ENCODE peak calls at places on chromosomes 13 and 19, in seven cellular contexts. W is H1, J is GM12878, N is K562, K is HCT116, F is HepG2, L is SK-N-SH. E is an unnamed sample.

GRCh38 chr13:99033814-99034213 is 56.0 kb upstream of the DOCK9 start:
- DNase-seq in W (no peak), J (no peak), N (no peak), K (no peak), F (peak), L (peak), E (peak)

GRCh38 chr19:13260883-13261653 is 110.9 kb downstream of the IER2 start:
- DNase-seq in W (no peak), J (peak), N (peak), K (peak), F (no peak), L (no peak), E (no peak)

GRCh38 chr13:99886706-99887105 is 84.9 kb downstream of the ZIC5 start:
- DNase-seq in W (peak), J (no peak), N (no peak), K (no peak), F (no peak), L (no peak), E (no peak)

GRCh38 chr13:40233731-40234195 is 432.7 kb downstream of the FOXO1 start:
- DNase-seq in W (no peak), J (no peak), N (no peak), K (no peak), F (no peak), L (no peak), E (no peak)

GRCh38 chr13:39210961-39211534 is 172.8 kb downstream of the NHLRC3 start:
- DNase-seq in W (no peak), J (no peak), N (no peak), K (no peak), F (no peak), L (no peak), E (no peak)

GRCh38 chr19:33587150-33587549 is 34.6 kb upstream of the CHST8 start:
- DNase-seq in W (no peak), J (no peak), N (no peak), K (no peak), F (no peak), L (no peak), E (no peak)

GRCh38 chr13:32340917-32341316 is 25.6 kb downstream of the BRCA2 start:
- DNase-seq in W (no peak), J (no peak), N (no peak), K (no peak), F (no peak), L (no peak), E (no peak)

GRCh38 chr19:33813391-33814101 is 16.9 kb downstream of the KCTD15 start:
- DNase-seq in W (no peak), J (no peak), N (no peak), K (no peak), F (no peak), L (peak), E (no peak)

GRCh38 chr13:28059214-28059613 is 41.2 kb downstream of the FLT3 start:
- DNase-seq in W (peak), J (no peak), N (peak), K (peak), F (peak), L (peak), E (peak)

GRCh38 chr19:6109947-6110346 is 353 bp downstream of the RFX2 start:
- DNase-seq in W (no peak), J (no peak), N (no peak), K (no peak), F (no peak), L (no peak), E (no peak)

GRCh38 chr13:44703371-44703770 is 127.2 kb upstream of the TSC22D1 start:
- DNase-seq in W (no peak), J (no peak), N (no peak), K (no peak), F (no peak), L (no peak), E (no peak)

GRCh38 chr13:47232516-47232915 is 335.7 kb upstream of the HTR2A start:
- DNase-seq in W (no peak), J (no peak), N (no peak), K (no peak), F (no peak), L (no peak), E (no peak)

GRCh38 chr13:76677047-76677446 is 209.2 kb downstream of the KCTD12 start:
- DNase-seq in W (no peak), J (no peak), N (no peak), K (no peak), F (no peak), L (no peak), E (no peak)

GRCh38 chr19:49415810-49416200 is 7.4 kb downstream of the PTH2 start:
- DNase-seq in W (no peak), J (no peak), N (no peak), K (no peak), F (no peak), L (no peak), E (no peak)

GRCh38 chr13:36919833-36920611 is at the start of gene SMAD9:
- DNase-seq in W (peak), J (no peak), N (peak), K (peak), F (peak), L (peak), E (peak)

GRCh38 chr19:7743425-7743841 is 3.9 kb downstream of the CD209 start:
- DNase-seq in W (no peak), J (peak), N (no peak), K (no peak), F (no peak), L (no peak), E (no peak)
- TF ChIP-seq JUND in W (peak), J (peak), N (no peak), K (no peak), F (no peak), L (no peak), E (no peak)

GRCh38 chr19:56222901-56223300 is 20.8 kb downstream of the ZSCAN5C start:
- DNase-seq in W (no peak), J (no peak), N (no peak), K (no peak), F (no peak), L (no peak), E (no peak)

GRCh38 chr19:56211718-56212117 is 9.6 kb downstream of the ZSCAN5C start:
- DNase-seq in W (no peak), J (no peak), N (no peak), K (no peak), F (no peak), L (no peak), E (no peak)

GRCh38 chr19:56221851-56222250 is 19.8 kb downstream of the ZSCAN5C start:
- DNase-seq in W (no peak), J (no peak), N (no peak), K (no peak), F (no peak), L (no peak), E (no peak)

DNA sequence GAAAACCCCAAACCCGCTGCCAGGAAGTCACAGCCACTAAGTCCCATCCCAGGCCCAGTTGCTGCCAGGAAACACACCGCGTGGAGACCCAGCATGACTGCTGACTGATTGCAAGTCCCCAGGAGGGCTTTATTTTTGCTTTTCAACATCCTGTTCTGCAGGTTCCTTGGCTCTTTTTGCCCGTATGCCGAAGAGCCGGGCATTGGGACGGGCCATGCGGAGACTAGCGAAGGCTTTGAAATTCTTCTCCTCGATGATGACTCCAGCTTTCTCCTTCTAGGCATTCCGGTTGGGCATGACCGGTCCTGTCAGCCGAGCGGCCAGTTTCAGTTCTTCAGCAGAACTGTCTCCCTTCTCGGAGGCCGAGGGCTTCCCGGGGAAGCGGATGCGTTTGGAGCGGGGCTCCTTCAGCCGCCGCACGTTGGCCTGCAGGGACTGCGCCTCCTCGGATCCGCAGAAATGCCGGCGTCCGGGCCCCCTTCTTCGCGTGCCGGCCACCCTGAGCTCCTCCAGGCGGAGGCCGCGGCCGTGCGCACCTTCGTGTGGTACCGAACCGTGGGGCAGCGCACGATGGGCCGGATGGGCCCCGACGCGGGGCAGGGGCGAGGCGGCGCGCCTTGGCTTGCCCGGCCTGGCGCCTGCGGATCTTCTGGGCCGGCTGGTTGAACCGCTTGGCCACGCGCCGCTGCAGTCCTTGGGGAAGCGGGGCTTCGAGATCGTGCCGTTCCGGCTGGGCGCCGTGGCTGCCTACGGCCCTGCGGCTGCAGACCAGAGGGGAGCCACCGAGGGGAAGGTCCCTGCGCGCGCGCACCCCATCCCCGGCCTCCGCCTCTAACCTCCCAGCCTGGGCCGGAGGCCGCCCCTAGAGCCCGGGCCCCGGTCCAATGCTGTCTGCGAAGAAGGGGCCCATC is 15.2 kb downstream of the ZSCAN5C start:
- DNase-seq in W (peak), J (no peak), N (no peak), K (no peak), F (no peak), L (peak), E (no peak)
- TF ChIP-seq JUND in W (no peak), J (no peak), N (no peak), K (no peak), F (no peak), L (no peak), E (no peak)

DNA sequence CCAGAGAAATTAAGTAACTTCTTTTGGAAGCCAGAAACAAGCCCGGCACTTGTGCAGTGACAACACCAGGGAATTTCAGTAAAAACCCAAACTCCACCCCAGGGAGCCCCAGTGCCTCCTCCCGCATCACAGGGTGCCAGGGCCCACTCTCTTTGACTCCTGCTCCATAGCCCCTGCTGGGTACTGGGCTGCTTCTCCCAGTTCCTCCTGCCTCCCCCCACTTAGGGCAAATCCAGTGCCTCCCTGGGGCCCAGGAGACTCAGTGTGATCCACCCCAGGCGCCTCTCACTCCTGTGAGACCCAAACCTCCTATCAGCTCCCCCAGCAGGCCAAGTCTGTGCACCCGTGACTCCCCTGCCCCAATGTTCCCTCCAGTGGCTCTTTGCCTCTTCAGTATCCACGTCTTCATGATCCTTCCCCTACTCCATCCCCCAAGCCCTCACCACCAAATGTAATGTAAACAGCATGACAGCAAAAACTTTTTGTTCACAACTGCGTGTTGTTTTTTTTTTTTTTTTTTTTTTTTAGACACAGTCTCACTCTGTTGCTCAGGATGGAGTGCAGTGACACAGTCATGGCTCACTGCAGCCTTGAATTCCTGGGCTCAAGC is 2.3 kb upstream of the FFAR3 start:
- DNase-seq in W (peak), J (no peak), N (no peak), K (no peak), F (no peak), L (no peak), E (no peak)
- TF ChIP-seq JUND in W (no peak), J (no peak), N (no peak), K (no peak), F (no peak), L (no peak), E (no peak)

GRCh38 chr19:10831980-10832658 is 3.9 kb downstream of the TMED1 start:
- DNase-seq in W (no peak), J (no peak), N (no peak), K (no peak), F (no peak), L (no peak), E (no peak)

GRCh38 chr19:10836478-10837325 is 690 bp upstream of the TMED1 start:
- DNase-seq in W (no peak), J (no peak), N (peak), K (peak), F (no peak), L (no peak), E (no peak)

GRCh38 chr19:10835754-10836477 is at the start of gene TMED1:
- DNase-seq in W (peak), J (peak), N (peak), K (peak), F (peak), L (peak), E (peak)

GRCh38 chr19:10832659-10833296 is 3.2 kb downstream of the TMED1 start:
- DNase-seq in W (no peak), J (no peak), N (no peak), K (no peak), F (no peak), L (no peak), E (no peak)

DNA sequence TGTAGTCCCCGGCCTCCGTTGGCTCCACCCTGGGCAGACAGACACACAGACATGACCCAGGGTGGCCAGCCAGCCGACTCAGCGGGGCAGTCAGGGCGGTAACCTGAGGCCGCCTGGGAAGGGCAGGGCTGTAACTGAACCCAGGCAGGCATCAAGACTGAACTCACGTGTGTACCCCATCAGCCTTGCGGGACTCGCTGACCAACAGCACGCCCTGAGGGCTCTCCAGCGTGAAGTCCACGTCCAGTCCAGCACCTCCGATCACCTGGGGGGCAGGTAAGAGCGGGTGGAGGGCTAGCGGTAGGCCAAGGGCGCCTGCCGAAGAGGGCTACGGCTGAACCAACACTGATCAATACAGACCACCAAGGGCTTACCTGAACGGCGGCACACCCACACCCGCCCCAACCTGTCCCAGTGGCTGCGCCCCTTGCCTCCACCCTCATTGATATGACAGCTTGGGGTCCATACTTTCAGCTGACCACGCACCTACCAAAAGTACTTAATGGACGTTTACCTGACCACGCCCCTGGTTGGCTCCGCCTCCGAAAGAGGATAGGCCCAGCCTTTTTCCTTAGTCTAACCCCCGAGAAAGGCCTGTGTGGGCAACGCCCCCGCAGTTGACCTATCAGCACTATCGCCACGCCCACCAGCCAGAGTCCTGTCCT is 791 bp downstream of the TMED1 start:
- DNase-seq in W (no peak), J (no peak), N (no peak), K (no peak), F (no peak), L (no peak), E (peak)
- TF ChIP-seq JUND in W (no peak), J (no peak), N (no peak), K (peak), F (no peak), L (no peak), E (no peak)

DNA sequence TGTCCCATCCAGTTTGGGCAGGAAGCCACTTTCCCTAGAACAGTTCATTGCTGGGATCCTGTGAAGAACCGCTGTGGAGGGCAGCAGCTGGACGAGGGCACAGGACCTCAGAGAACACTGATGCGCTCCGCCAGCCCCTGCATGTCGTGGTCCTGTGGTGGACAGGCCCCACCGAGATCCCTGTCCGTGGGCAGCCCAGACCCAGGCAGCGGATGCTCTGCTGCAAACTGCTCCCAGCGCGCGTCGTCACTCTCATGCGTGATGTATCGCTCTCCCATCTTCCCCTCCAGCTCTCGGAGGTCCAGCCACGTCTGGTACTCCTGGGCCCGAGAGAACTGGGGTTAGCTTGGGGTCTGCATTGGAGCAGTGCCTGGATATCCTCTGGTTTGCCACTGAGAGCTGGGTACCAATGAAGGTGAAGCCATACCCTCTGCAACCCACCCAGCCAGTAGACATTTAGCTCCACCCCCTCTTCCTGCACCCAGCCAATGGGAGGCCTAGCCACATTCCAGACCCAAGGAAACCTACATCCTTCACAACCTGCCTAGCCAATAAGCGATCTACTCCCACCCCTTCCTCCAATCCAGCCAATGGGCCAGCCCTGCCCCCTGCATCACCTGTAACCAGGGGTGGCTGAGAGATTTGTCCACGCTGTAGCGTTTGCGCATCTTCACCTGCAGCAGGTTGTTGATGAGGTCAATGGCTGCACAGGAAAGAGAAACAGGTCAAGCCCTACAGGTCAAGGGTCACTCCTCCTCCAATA is 13.6 kb upstream of the DACT3 start:
- DNase-seq in W (peak), J (no peak), N (peak), K (peak), F (no peak), L (peak), E (peak)
- TF ChIP-seq JUND in W (no peak), J (no peak), N (no peak), K (no peak), F (no peak), L (no peak), E (no peak)

DNA sequence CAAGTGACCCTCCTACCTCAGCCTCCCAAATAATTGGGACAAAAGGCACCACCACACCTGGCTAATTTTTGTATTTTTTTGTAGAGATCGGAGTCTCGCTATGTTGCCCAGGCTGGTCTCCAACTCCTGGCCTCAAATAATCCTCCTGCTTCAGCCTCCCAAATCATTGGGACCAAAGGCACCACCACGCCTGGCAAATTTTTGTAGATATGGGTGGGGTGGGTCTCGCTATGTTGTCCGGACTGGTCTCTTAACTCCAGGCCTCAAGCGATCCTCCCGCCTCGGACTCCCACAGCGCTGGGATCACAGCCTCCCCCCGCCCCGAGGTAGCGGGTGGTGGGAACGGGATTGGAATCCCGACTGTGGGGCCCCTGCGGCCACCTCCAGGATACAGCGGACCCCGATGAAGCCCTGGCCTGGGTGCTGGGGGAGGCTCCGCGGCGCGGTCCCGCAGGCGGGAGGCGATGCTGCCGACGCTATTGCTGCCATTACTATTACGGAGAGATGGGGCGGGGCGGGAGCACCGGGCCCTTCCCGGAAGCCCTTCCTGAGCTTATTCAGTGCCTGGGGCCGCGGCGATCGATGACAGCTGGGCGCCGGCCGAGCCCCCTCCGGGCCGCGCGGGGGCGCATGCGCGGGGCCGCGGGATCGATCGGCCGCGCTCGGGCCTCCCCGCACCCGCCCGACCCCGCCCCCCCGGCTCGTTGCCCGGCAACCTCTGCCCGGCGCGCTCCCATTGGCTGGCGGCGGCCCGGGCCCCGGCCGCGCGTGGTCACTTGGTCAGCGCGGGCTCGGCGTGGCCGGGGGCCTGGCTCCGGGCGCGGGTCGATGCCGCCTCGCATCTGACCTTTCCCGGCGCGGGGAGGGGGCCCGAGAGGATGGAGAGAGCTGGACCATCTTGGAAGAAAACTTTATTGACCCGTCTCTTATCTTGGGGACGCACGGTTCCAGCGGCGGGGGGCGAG is 27.9 kb upstream of the ONECUT3 start:
- DNase-seq in W (peak), J (no peak), N (peak), K (no peak), F (peak), L (peak), E (peak)
- TF ChIP-seq JUND in W (no peak), J (no peak), N (no peak), K (no peak), F (no peak), L (no peak), E (no peak)

DNA sequence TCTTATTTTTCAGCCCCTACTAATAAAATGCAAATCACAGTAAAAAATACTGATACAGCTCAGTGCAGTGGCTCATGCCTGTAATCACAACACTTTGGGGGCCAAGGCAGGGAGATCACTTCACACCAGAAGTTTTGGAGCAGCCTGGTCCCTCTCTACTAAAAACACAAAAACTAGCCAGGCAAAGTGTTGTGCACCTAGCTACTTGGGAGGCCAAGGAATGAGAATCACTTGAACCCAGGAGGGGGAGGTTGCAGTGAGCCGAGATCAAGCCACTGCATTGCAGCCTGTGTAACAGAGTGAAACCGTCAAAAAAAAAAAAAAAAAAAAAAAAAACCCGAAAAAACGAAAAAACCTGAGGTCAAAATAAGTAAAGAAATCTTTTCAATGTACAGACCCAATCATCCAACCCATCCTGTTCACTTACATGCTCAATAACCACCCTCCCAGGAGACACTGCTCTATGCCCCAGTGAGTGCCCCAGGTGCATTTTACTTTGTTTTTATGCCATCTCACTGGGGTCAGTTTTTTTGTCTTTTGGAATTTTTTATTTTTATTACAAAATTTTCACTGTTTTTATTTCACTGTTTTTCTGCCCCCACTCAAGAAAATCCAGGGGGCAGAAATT is 107.1 kb downstream of the ZNF486 start:
- DNase-seq in W (no peak), J (no peak), N (no peak), K (no peak), F (no peak), L (no peak), E (no peak)
- TF ChIP-seq JUND in W (no peak), J (no peak), N (no peak), K (no peak), F (no peak), L (no peak), E (no peak)

GRCh38 chr19:855142-855541 is 3.0 kb downstream of the ELANE start:
- DNase-seq in W (no peak), J (no peak), N (no peak), K (no peak), F (no peak), L (no peak), E (no peak)
- TF ChIP-seq JUND in W (no peak), J (no peak), N (no peak), K (no peak), F (no peak), L (no peak), E (no peak)